ENCODE peak calls at places on chromosomes 6 and 20, in seven cellular contexts. One of them, this sample, is unnamed. For H3K36me3 and H3K4me1, the result is how much of the 10 kb centered on the place peaks cover.

GRCh38 chr20:57056651-57057050 is 209.8 kb downstream of the BMP7 start:
- DNase-seq in stomach: no peak
- DNase-seq in upper lobe of left lung: no peak
- DNase-seq in endothelial cell of umbilical vein: no peak
- DNase-seq in HCT116: no peak
- DNase-seq in suprapubic skin: no peak
- DNase-seq in Panc1: no peak
- DNase-seq in this sample: peak

GRCh38 chr6:31125162-31125561 is 4.9 kb upstream of the CDSN start:
- DNase-seq in endothelial cell of umbilical vein: peak
- DNase-seq in Panc1: no peak
- DNase-seq in suprapubic skin: no peak
- DNase-seq in upper lobe of left lung: no peak
- DNase-seq in stomach: peak
- DNase-seq in HCT116: no peak
- DNase-seq in this sample: peak

GRCh38 chr20:56698749-56699148 is 69.6 kb downstream of the TFAP2C start:
- DNase-seq in upper lobe of left lung: no peak
- DNase-seq in endothelial cell of umbilical vein: no peak
- DNase-seq in Panc1: no peak
- DNase-seq in stomach: no peak
- DNase-seq in suprapubic skin: no peak
- DNase-seq in HCT116: no peak
- DNase-seq in this sample: no peak

GRCh38 chr6:150025201-150025917 is at the start of gene RAET1L:
- DNase-seq in upper lobe of left lung: peak
- DNase-seq in Panc1: no peak
- DNase-seq in endothelial cell of umbilical vein: peak
- DNase-seq in stomach: peak
- DNase-seq in HCT116: peak
- DNase-seq in suprapubic skin: peak
- DNase-seq in this sample: no peak

GRCh38 chr20:58073945-58074920 is 154.2 kb downstream of the ANKRD60 start:
- DNase-seq in HCT116: no peak
- DNase-seq in endothelial cell of umbilical vein: peak
- DNase-seq in Panc1: no peak
- DNase-seq in stomach: no peak
- DNase-seq in suprapubic skin: no peak
- DNase-seq in upper lobe of left lung: no peak
- DNase-seq in this sample: no peak

GRCh38 chr20:9130407-9130995 is 61.6 kb downstream of the PLCB4 start:
- DNase-seq in stomach: no peak
- DNase-seq in endothelial cell of umbilical vein: peak
- DNase-seq in suprapubic skin: no peak
- DNase-seq in HCT116: no peak
- DNase-seq in Panc1: no peak
- DNase-seq in upper lobe of left lung: no peak
- DNase-seq in this sample: no peak

GRCh38 chr6:169803291-169803811 is 51.9 kb downstream of the ERMARD start:
- DNase-seq in stomach: no peak
- DNase-seq in Panc1: no peak
- DNase-seq in HCT116: no peak
- DNase-seq in endothelial cell of umbilical vein: no peak
- DNase-seq in upper lobe of left lung: no peak
- DNase-seq in suprapubic skin: no peak
- DNase-seq in this sample: no peak

GRCh38 chr6:20877008-20877937 is 343.0 kb downstream of the CDKAL1 start:
- DNase-seq in suprapubic skin: peak
- DNase-seq in endothelial cell of umbilical vein: peak
- DNase-seq in upper lobe of left lung: no peak
- DNase-seq in Panc1: peak
- DNase-seq in HCT116: peak
- DNase-seq in stomach: peak
- DNase-seq in this sample: peak

GRCh38 chr6:163284151-163284550 is 130.4 kb upstream of the QKI start:
- DNase-seq in endothelial cell of umbilical vein: peak
- DNase-seq in stomach: no peak
- DNase-seq in HCT116: no peak
- DNase-seq in upper lobe of left lung: no peak
- DNase-seq in Panc1: no peak
- DNase-seq in suprapubic skin: no peak
- DNase-seq in this sample: no peak

GRCh38 chr6:31901415-31901952 is 402 bp downstream of the ZBTB12 start:
- DNase-seq in stomach: peak
- DNase-seq in Panc1: no peak
- DNase-seq in endothelial cell of umbilical vein: peak
- DNase-seq in suprapubic skin: peak
- DNase-seq in upper lobe of left lung: peak
- DNase-seq in HCT116: no peak
- DNase-seq in this sample: peak

GRCh38 chr6:42193491-42193894 is 1.3 kb downstream of the GUCA1B start:
- DNase-seq in endothelial cell of umbilical vein: no peak
- DNase-seq in Panc1: no peak
- DNase-seq in HCT116: no peak
- DNase-seq in upper lobe of left lung: no peak
- DNase-seq in stomach: no peak
- DNase-seq in suprapubic skin: no peak
- DNase-seq in this sample: no peak

GRCh38 chr6:12709116-12709515 is 7.5 kb upstream of the PHACTR1 start:
- DNase-seq in stomach: no peak
- DNase-seq in endothelial cell of umbilical vein: no peak
- DNase-seq in Panc1: no peak
- DNase-seq in suprapubic skin: no peak
- DNase-seq in upper lobe of left lung: no peak
- DNase-seq in HCT116: no peak
- DNase-seq in this sample: no peak

GRCh38 chr6:31140643-31141042 is 1.8 kb upstream of the PSORS1C2 start:
- DNase-seq in Panc1: no peak
- DNase-seq in stomach: no peak
- DNase-seq in upper lobe of left lung: no peak
- DNase-seq in suprapubic skin: no peak
- DNase-seq in endothelial cell of umbilical vein: no peak
- DNase-seq in HCT116: no peak
- DNase-seq in this sample: no peak

GRCh38 chr6:118403036-118403435 is 145.1 kb upstream of the PLN start:
- DNase-seq in Panc1: no peak
- DNase-seq in HCT116: no peak
- DNase-seq in stomach: no peak
- DNase-seq in upper lobe of left lung: no peak
- DNase-seq in endothelial cell of umbilical vein: no peak
- DNase-seq in suprapubic skin: no peak
- DNase-seq in this sample: no peak

GRCh38 chr6:74651948-74652347 is 553.9 kb downstream of the COL12A1 start:
- DNase-seq in stomach: no peak
- DNase-seq in Panc1: no peak
- DNase-seq in suprapubic skin: no peak
- DNase-seq in upper lobe of left lung: no peak
- DNase-seq in endothelial cell of umbilical vein: no peak
- DNase-seq in HCT116: no peak
- DNase-seq in this sample: no peak

DNA sequence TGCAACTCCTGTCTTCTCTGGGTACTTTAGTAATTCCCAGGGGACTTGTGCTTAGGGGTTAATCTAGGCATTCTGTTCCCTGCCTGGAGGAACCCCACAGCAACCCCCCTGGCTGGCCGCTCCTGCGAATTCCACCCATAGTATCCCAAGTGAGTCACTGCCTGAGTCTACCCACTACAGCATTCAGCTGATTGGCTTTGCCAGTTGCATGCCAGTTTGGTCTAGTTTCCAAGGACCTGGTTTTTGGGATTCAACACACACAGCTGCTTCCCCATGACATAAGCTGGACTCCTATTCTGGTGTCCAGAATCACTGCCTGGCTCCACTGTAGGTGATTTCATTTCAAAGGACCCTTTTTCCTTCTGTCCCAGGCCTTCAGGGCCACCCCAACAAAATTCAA is 40.3 kb downstream of the PLCG1 start:
- DNase-seq in suprapubic skin: peak
- DNase-seq in HCT116: peak
- DNase-seq in upper lobe of left lung: no peak
- DNase-seq in endothelial cell of umbilical vein: peak
- DNase-seq in stomach: peak
- DNase-seq in Panc1: no peak
- DNase-seq in this sample: no peak
- H3K36me3 ChIP-seq in suprapubic skin: under half
- H3K36me3 ChIP-seq in HCT116: under half
- H3K36me3 ChIP-seq in upper lobe of left lung: under half
- H3K36me3 ChIP-seq in endothelial cell of umbilical vein: under half
- H3K36me3 ChIP-seq in stomach: under half
- H3K36me3 ChIP-seq in Panc1: under half
- H3K36me3 ChIP-seq in this sample: under half

GRCh38 chr6:108565893-108566292 is 5.2 kb downstream of the FOXO3 start:
- DNase-seq in upper lobe of left lung: no peak
- DNase-seq in endothelial cell of umbilical vein: peak
- DNase-seq in suprapubic skin: peak
- DNase-seq in stomach: no peak
- DNase-seq in Panc1: no peak
- DNase-seq in HCT116: no peak
- DNase-seq in this sample: peak
- TF ChIP-seq POLR2AphosphoS5 in upper lobe of left lung: peak
- TF ChIP-seq POLR2AphosphoS5 in endothelial cell of umbilical vein: no peak
- TF ChIP-seq POLR2AphosphoS5 in suprapubic skin: no peak
- TF ChIP-seq POLR2AphosphoS5 in stomach: peak
- TF ChIP-seq POLR2AphosphoS5 in Panc1: no peak
- TF ChIP-seq POLR2AphosphoS5 in HCT116: no peak
- TF ChIP-seq POLR2AphosphoS5 in this sample: peak

GRCh38 chr6:36752886-36753506 is 55.4 kb downstream of the RAB44 start:
- DNase-seq in Panc1: no peak
- DNase-seq in stomach: no peak
- DNase-seq in HCT116: no peak
- DNase-seq in endothelial cell of umbilical vein: no peak
- DNase-seq in upper lobe of left lung: no peak
- DNase-seq in suprapubic skin: no peak
- DNase-seq in this sample: no peak
- H3K4me1 ChIP-seq in Panc1: under half
- H3K4me1 ChIP-seq in stomach: under half
- H3K4me1 ChIP-seq in HCT116: under half
- H3K4me1 ChIP-seq in endothelial cell of umbilical vein: half or more
- H3K4me1 ChIP-seq in upper lobe of left lung: under half
- H3K4me1 ChIP-seq in suprapubic skin: half or more
- H3K4me1 ChIP-seq in this sample: under half

GRCh38 chr20:33629533-33629932 is 32.6 kb upstream of the C20orf144 start:
- DNase-seq in upper lobe of left lung: no peak
- DNase-seq in stomach: no peak
- DNase-seq in suprapubic skin: no peak
- DNase-seq in HCT116: no peak
- DNase-seq in endothelial cell of umbilical vein: no peak
- DNase-seq in Panc1: no peak
- DNase-seq in this sample: no peak

GRCh38 chr20:33627577-33628216 is 34.4 kb upstream of the C20orf144 start:
- DNase-seq in stomach: no peak
- DNase-seq in Panc1: no peak
- DNase-seq in HCT116: no peak
- DNase-seq in upper lobe of left lung: no peak
- DNase-seq in endothelial cell of umbilical vein: no peak
- DNase-seq in suprapubic skin: no peak
- DNase-seq in this sample: no peak

GRCh38 chr20:33622705-33623390 is 39.3 kb upstream of the C20orf144 start:
- DNase-seq in endothelial cell of umbilical vein: no peak
- DNase-seq in suprapubic skin: no peak
- DNase-seq in upper lobe of left lung: no peak
- DNase-seq in stomach: no peak
- DNase-seq in Panc1: no peak
- DNase-seq in HCT116: no peak
- DNase-seq in this sample: no peak

GRCh38 chr20:33626190-33626589 is 35.9 kb upstream of the C20orf144 start:
- DNase-seq in HCT116: no peak
- DNase-seq in suprapubic skin: no peak
- DNase-seq in stomach: no peak
- DNase-seq in Panc1: no peak
- DNase-seq in endothelial cell of umbilical vein: no peak
- DNase-seq in upper lobe of left lung: no peak
- DNase-seq in this sample: no peak

GRCh38 chr20:33624399-33624798 is 37.7 kb upstream of the C20orf144 start:
- DNase-seq in upper lobe of left lung: no peak
- DNase-seq in stomach: no peak
- DNase-seq in Panc1: no peak
- DNase-seq in suprapubic skin: no peak
- DNase-seq in HCT116: no peak
- DNase-seq in endothelial cell of umbilical vein: no peak
- DNase-seq in this sample: no peak
- H3K36me3 ChIP-seq in upper lobe of left lung: under half
- H3K36me3 ChIP-seq in stomach: under half
- H3K36me3 ChIP-seq in Panc1: under half
- H3K36me3 ChIP-seq in suprapubic skin: half or more
- H3K36me3 ChIP-seq in HCT116: under half
- H3K36me3 ChIP-seq in endothelial cell of umbilical vein: under half
- H3K36me3 ChIP-seq in this sample: under half

This sample was measured in sigmoid colon.